ENCODE peak calls at places on chromosomes 12 and 14, in nine cellular contexts. H is GDM1, U is HuH-7.5, F is HCEC 1CT, J is cardiac fibroblast, C is NCI-H1105 treated with DMSO at 0.1 percent for 48 hours, D is NCI-H2171, T is AG04449, Y is AG09309. E is an unnamed sample.
A peak's percentile ranks its signal among the peaks of the same experiment; 100 is the strongest.

GRCh38 chr12:63918788-63919300 is 74.3 kb downstream of the SRGAP1 start:
- DNase-seq in Y (peak; percentile 60), F (peak; percentile 98), T (peak; percentile 97), U (no peak), H (no peak), J (peak; percentile 97), C (no peak), D (no peak), E (no peak)

GRCh38 chr12:14577344-14577743 is 9.7 kb upstream of the PLBD1 start:
- DNase-seq in H (peak; percentile 6), F (peak; percentile 2), Y (no peak), D (no peak), J (peak; percentile 32), T (no peak), C (no peak), U (no peak), E (no peak)

GRCh38 chr12:104486943-104487819 is 30.4 kb downstream of the CHST11 start:
- DNase-seq in H (no peak), T (no peak), F (no peak), J (no peak), Y (no peak), D (no peak), C (no peak), U (no peak), E (no peak)

GRCh38 chr14:52079239-52079956 is 10.5 kb upstream of the NID2 start:
- DNase-seq in J (peak; percentile 76), C (no peak), H (no peak), D (no peak), T (no peak), U (no peak), Y (no peak), F (peak; percentile 80), E (no peak)

GRCh38 chr12:15613981-15614380 is 175.2 kb downstream of the EPS8 start:
- DNase-seq in J (peak; percentile 69), T (no peak), D (no peak), F (peak; percentile 46), C (no peak), U (no peak), Y (no peak), H (no peak), E (no peak)

GRCh38 chr12:70590051-70590450 is 47.2 kb downstream of the PTPRB start:
- DNase-seq in U (peak; percentile 55), H (peak; percentile 46), T (peak; percentile 28), F (peak; percentile 69), C (peak; percentile 80), J (peak; percentile 91), Y (peak; percentile 56), D (peak; percentile 1), E (peak; percentile 19)

GRCh38 chr14:96735509-96735908 is 61.7 kb upstream of the VRK1 start:
- DNase-seq in D (peak; percentile 21), U (no peak), H (no peak), F (no peak), J (no peak), T (no peak), Y (no peak), C (peak; percentile 89), E (no peak)

GRCh38 chr12:26471560-26471959 is 276.2 kb downstream of the SSPN start:
- DNase-seq in Y (peak; percentile 21), D (no peak), H (peak; percentile 76), C (no peak), F (no peak), J (peak; percentile 41), T (peak; percentile 37), U (no peak), E (no peak)

GRCh38 chr14:85088231-85088630 is 441.7 kb upstream of the FLRT2 start:
- DNase-seq in H (no peak), C (no peak), J (peak; percentile 42), Y (peak; percentile 14), F (peak; percentile 42), D (no peak), T (no peak), U (no peak), E (no peak)